ENCODE peak calls at places on chromosomes 1 and 21, in eight cellular contexts. J is naive thymus-derived CD8-positive, alpha-beta T cell; K is GDM1; M is nucleus accumbens; I is iPS-NIHi11; Y is Daoy; L is kidney; P is Calu3. N is an unnamed sample.

GRCh38 chr1:185477638-185478216 is 160.7 kb upstream of the IVNS1ABP start:
- DNase-seq in J (no peak), K (no peak), M (no peak), I (no peak), Y (no peak), L (no peak), P (peak), N (no peak)

GRCh38 chr1:94713472-94714141 is 106.5 kb upstream of the SLC44A3 start:
- DNase-seq in J (no peak), K (peak), M (peak), I (peak), Y (peak), L (peak), P (peak), N (peak)

GRCh38 chr21:38804030-38804616 is 1.6 kb upstream of the ETS2 start:
- DNase-seq in J (no peak), K (no peak), M (no peak), I (no peak), Y (no peak), L (peak), P (no peak), N (no peak)

GRCh38 chr1:44645466-44646244 is 28.6 kb downstream of the TMEM53 start:
- DNase-seq in J (no peak), K (no peak), M (peak), I (no peak), Y (no peak), L (no peak), P (no peak), N (no peak)

GRCh38 chr1:22641906-22642636 is 1.4 kb upstream of the C1QC start:
- DNase-seq in J (peak), K (peak), M (peak), I (peak), Y (peak), L (peak), P (peak), N (peak)

GRCh38 chr1:64920936-64921589 is 45.3 kb downstream of the JAK1 start:
- DNase-seq in J (no peak), K (no peak), M (no peak), I (no peak), Y (no peak), L (no peak), P (no peak), N (no peak)

GRCh38 chr1:27687906-27688305 is 15.9 kb upstream of the IFI6 start:
- DNase-seq in J (no peak), K (no peak), M (no peak), I (no peak), Y (no peak), L (no peak), P (no peak), N (no peak)

GRCh38 chr21:18245493-18245967 is 897 bp downstream of the CHODL start:
- DNase-seq in J (no peak), K (no peak), M (no peak), I (peak), Y (peak), L (peak), P (no peak), N (no peak)

GRCh38 chr1:239952348-239953307 is 139.1 kb upstream of the FMN2 start:
- DNase-seq in J (no peak), K (no peak), M (no peak), I (peak), Y (peak), L (peak), P (peak), N (peak)

GRCh38 chr1:206754011-206754410 is 16.6 kb upstream of the IL19 start:
- DNase-seq in J (no peak), K (no peak), M (no peak), I (no peak), Y (no peak), L (no peak), P (no peak), N (no peak)

GRCh38 chr1:228345201-228345930 is 61.3 kb downstream of the TRIM11 start:
- DNase-seq in J (no peak), K (no peak), M (no peak), I (no peak), Y (no peak), L (peak), P (peak), N (no peak)

GRCh38 chr1:160169553-160170399 is 18.4 kb downstream of the ATP1A4 start:
- DNase-seq in J (no peak), K (peak), M (no peak), I (peak), Y (no peak), L (no peak), P (no peak), N (no peak)

GRCh38 chr21:32463889-32464300 is 51.4 kb downstream of the EVA1C start:
- DNase-seq in J (no peak), K (no peak), M (no peak), I (no peak), Y (peak), L (no peak), P (no peak), N (peak)

GRCh38 chr1:219416598-219417238 is 196.2 kb downstream of the ZC3H11B start:
- DNase-seq in J (peak), K (no peak), M (peak), I (peak), Y (peak), L (no peak), P (peak), N (peak)

GRCh38 chr1:183417691-183418491 is at the start of gene NMNAT2:
- DNase-seq in J (no peak), K (no peak), M (peak), I (peak), Y (peak), L (peak), P (peak), N (no peak)

GRCh38 chr1:31230378-31230777 is 9.3 kb downstream of the NKAIN1 start:
- DNase-seq in J (no peak), K (no peak), M (no peak), I (no peak), Y (no peak), L (peak), P (no peak), N (no peak)

GRCh38 chr1:172148213-172148612 is 272.3 kb upstream of the C1orf105 start:
- DNase-seq in J (no peak), K (no peak), M (no peak), I (no peak), Y (no peak), L (no peak), P (no peak), N (no peak)

GRCh38 chr1:206703647-206704046 is 18.9 kb downstream of the MAPKAPK2 start:
- DNase-seq in J (peak), K (no peak), M (no peak), I (no peak), Y (no peak), L (no peak), P (no peak), N (no peak)

GRCh38 chr1:25675729-25676476 is 59.3 kb downstream of the MAN1C1 start:
- DNase-seq in J (peak), K (no peak), M (no peak), I (no peak), Y (peak), L (no peak), P (no peak), N (no peak)

GRCh38 chr1:29503441-29503840 is 267.1 kb downstream of the PTPRU start:
- DNase-seq in J (no peak), K (no peak), M (no peak), I (no peak), Y (no peak), L (no peak), P (no peak), N (no peak)

GRCh38 chr21:37269481-37269880 is 2.3 kb upstream of the VPS26C start:
- DNase-seq in J (no peak), K (no peak), M (no peak), I (no peak), Y (no peak), L (no peak), P (no peak), N (no peak)

GRCh38 chr1:94648225-94649007 is 106.9 kb upstream of the F3 start:
- DNase-seq in J (no peak), K (no peak), M (no peak), I (no peak), Y (peak), L (peak), P (peak), N (peak)

GRCh38 chr1:59446257-59446901 is 149.5 kb downstream of the FGGY start:
- DNase-seq in J (no peak), K (no peak), M (no peak), I (no peak), Y (peak), L (no peak), P (no peak), N (peak)

GRCh38 chr1:7549277-7549676 is 221.8 kb upstream of the VAMP3 start:
- DNase-seq in J (no peak), K (no peak), M (no peak), I (no peak), Y (peak), L (peak), P (peak), N (peak)

GRCh38 chr1:20149601-20150325 is 10.6 kb downstream of the PLA2G2F start:
- DNase-seq in J (no peak), K (no peak), M (no peak), I (no peak), Y (no peak), L (peak), P (no peak), N (no peak)

GRCh38 chr1:53197301-53198205 is 929 bp downstream of the CPT2 start:
- DNase-seq in J (no peak), K (peak), M (no peak), I (peak), Y (peak), L (no peak), P (no peak), N (no peak)

GRCh38 chr1:212609701-212610574 is 1.4 kb downstream of the ATF3 start:
- DNase-seq in J (no peak), K (no peak), M (no peak), I (no peak), Y (peak), L (no peak), P (no peak), N (no peak)

GRCh38 chr21:34830386-34831140 is 161.8 kb downstream of the CLIC6 start:
- DNase-seq in J (no peak), K (no peak), M (no peak), I (no peak), Y (no peak), L (no peak), P (no peak), N (no peak)

GRCh38 chr1:16032388-16033100 is 10.7 kb downstream of the CLCNKA start:
- DNase-seq in J (peak), K (peak), M (peak), I (peak), Y (peak), L (peak), P (peak), N (peak)

GRCh38 chr1:1778827-1779675 is 781 bp upstream of the NADK start:
- DNase-seq in J (peak), K (peak), M (peak), I (peak), Y (peak), L (peak), P (peak), N (no peak)

GRCh38 chr1:45386219-45386618 is 46.0 kb upstream of the MUTYH start:
- DNase-seq in J (no peak), K (no peak), M (no peak), I (no peak), Y (no peak), L (no peak), P (no peak), N (no peak)

GRCh38 chr21:41848533-41848932 is 30.6 kb downstream of the PRDM15 start:
- DNase-seq in J (no peak), K (no peak), M (no peak), I (no peak), Y (no peak), L (no peak), P (no peak), N (no peak)

GRCh38 chr1:236122176-236122575 is 20.2 kb upstream of the GPR137B start:
- DNase-seq in J (no peak), K (no peak), M (no peak), I (no peak), Y (no peak), L (no peak), P (no peak), N (no peak)

N was measured in H4.